ENCODE peak calls at places on chromosomes 16 and 17, in four cellular contexts. A is K562, F is GM12878, B is HepG2. X is an unnamed sample.

GRCh38 chr17:73609688-73610210 is 34.5 kb downstream of the SDK2 start:
- DNase-seq in A (no peak), F (no peak), B (no peak), X (no peak)

GRCh38 chr16:49277766-49278566 is 3.7 kb downstream of the CBLN1 start:
- DNase-seq in A (no peak), F (no peak), B (no peak), X (peak; percentile 56)

GRCh38 chr17:10200645-10201044 is 2.2 kb upstream of the GAS7 start:
- DNase-seq in A (no peak), F (no peak), B (no peak), X (no peak)

GRCh38 chr17:50117202-50118040 is 12.5 kb downstream of the SAMD14 start:
- DNase-seq in A (peak; percentile 78), F (no peak), B (peak; percentile 51), X (no peak)

GRCh38 chr16:67481561-67482259 is 753 bp upstream of the ATP6V0D1 start:
- DNase-seq in A (no peak), F (no peak), B (peak; percentile 65), X (no peak)

GRCh38 chr17:50423553-50424159 is 2.4 kb upstream of the ACSF2 start:
- DNase-seq in A (peak; percentile 68), F (no peak), B (peak; percentile 92), X (no peak)

GRCh38 chr16:48384982-48385271 is 286 bp downstream of the SIAH1 start:
- DNase-seq in A (no peak), F (no peak), B (no peak), X (no peak)

GRCh38 chr16:4936991-4937781 is at the start of gene PPL:
- DNase-seq in A (peak; percentile 88), F (no peak), B (peak; percentile 93), X (peak; percentile 98)

GRCh38 chr16:78303946-78304345 is 204.5 kb downstream of the WWOX start:
- DNase-seq in A (no peak), F (no peak), B (no peak), X (no peak)

GRCh38 chr16:3963203-3963602 is 82.7 kb upstream of the CREBBP start:
- DNase-seq in A (no peak), F (no peak), B (no peak), X (no peak)

GRCh38 chr17:44916781-44917241 is 1.5 kb upstream of the GFAP start:
- DNase-seq in A (no peak), F (no peak), B (no peak), X (no peak)

GRCh38 chr17:20735796-20736195 is 156.3 kb downstream of the CDRT15L2 start:
- DNase-seq in A (no peak), F (no peak), B (no peak), X (no peak)

GRCh38 chr17:17983376-17983775 is 10.7 kb downstream of the DRC3 start:
- DNase-seq in A (no peak), F (no peak), B (no peak), X (no peak)

GRCh38 chr16:1466968-1467521 is 7.8 kb downstream of the CLCN7 start:
- DNase-seq in A (no peak), F (no peak), B (no peak), X (peak; percentile 37)

GRCh38 chr17:37274432-37274831 is 101.4 kb upstream of the C17orf78 start:
- DNase-seq in A (no peak), F (no peak), B (no peak), X (no peak)

DNA sequence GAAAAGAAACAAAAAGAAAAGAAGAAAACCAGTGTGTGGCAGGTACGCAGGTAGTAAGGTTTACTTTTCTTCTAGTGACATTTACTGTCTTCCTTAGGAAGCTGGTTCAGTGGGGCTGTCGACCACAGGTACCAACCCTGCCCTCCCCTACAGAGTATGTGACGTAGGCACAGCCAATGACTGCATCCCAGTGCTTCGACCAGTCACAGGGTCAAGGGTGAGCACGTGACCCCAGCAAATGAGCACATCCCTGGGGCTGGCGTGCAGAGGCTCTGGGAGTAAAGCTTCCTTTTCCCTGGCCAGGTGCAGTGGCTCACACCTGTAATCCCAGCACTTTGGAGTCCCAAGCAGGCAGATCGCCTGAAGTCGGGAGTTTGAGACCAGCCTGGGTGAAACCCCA is 38.9 kb upstream of the PLCG2 start:
- DNase-seq in A (peak; percentile 48), F (peak; percentile 68), B (peak; percentile 31), X (no peak)
- TF ChIP-seq KDM1A in A (no peak), F (no peak), B (no peak), X (no peak)

DNA sequence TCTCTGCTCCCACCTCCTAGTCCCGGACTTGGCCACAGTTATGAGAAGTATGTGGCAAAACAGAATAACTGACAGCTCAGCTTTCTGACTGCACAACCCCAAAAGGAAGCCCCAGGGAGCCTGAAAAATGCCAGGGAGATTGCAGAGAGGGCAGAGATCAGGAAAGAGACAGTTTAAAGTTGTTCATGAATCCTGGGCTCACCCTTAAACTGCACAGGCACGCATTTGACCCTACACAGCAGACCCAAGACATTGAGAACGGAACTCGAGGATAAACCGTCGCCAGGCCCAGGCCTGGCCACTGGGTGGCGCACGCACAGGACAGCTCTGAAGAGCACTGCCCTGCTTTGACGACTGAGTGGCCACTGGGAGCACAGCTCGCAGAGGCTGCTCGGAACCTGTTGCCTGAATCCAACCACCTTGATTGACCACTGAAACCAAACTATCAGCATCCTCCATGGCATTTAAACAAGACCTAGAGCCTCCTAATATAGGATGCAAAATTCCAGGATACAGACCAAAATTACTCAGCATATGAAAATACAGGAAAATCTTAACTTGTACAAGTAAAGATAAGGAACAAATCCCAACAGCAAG is 114.0 kb downstream of the C16orf95 start:
- DNase-seq in A (peak; percentile 80), F (no peak), B (peak; percentile 69), X (peak; percentile 74)
- TF ChIP-seq SIN3A in A (no peak), F (no peak), B (no peak), X (no peak)

GRCh38 chr17:53912117-53912516 is 89.4 kb downstream of the KIF2B start:
- DNase-seq in A (no peak), F (no peak), B (peak; percentile 21), X (no peak)
- TF ChIP-seq GABPA in A (no peak), F (no peak), B (no peak), X (no peak)

GRCh38 chr16:29961127-29961478 is 776 bp upstream of the TMEM219 start:
- DNase-seq in A (no peak), F (no peak), B (no peak), X (no peak)

GRCh38 chr16:29963021-29963743 is 1.3 kb downstream of the TMEM219 start:
- DNase-seq in A (peak; percentile 2), F (no peak), B (no peak), X (no peak)

GRCh38 chr16:29961479-29962343 is at the start of gene TMEM219:
- DNase-seq in A (peak; percentile 98), F (peak; percentile 70), B (peak; percentile 81), X (peak; percentile 96)

GRCh38 chr16:29959293-29959692 is 2.6 kb upstream of the TMEM219 start:
- DNase-seq in A (no peak), F (no peak), B (no peak), X (no peak)

DNA sequence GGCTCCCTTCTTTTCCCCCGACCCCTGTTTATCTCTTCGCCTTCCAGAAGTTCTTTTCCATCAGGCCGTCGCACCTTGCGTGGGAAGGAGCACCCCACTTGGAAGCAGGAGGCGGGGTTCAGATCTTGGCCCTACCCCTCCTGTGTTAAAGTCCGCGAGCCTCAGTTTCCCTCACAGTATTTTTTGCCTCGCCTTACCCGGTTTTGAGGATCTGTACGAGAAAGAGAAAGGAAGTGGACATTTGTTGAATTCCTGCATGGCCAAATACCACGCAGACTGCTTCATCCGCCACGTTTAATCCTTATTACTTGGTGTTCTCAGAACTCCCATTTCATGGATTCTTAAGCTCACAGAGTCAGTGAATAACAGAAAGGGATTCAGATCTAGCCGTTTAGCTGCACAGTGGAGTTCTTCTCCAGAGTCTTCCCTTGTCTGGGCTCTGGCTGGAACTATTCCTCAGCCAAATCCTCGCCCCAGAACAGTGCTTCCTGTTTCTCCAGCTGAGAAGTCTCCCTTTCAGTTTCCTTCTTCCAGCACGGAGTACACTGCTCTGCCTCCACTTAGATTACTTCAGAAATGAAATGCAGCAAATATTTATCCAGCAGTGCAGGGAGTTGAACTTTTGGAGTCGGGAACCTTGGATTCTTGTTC is 590 bp downstream of the TMEM219 start:
- DNase-seq in A (peak; percentile 16), F (no peak), B (peak; percentile 33), X (no peak)
- TF ChIP-seq KDM1A in A (no peak), F (no peak), B (no peak), X (no peak)

GRCh38 chr16:56673916-56674315 is 4.3 kb downstream of the MT1H start:
- DNase-seq in A (no peak), F (no peak), B (peak; percentile 47), X (no peak)

GRCh38 chr16:56672761-56673536 is 3.3 kb downstream of the MT1H start:
- DNase-seq in A (no peak), F (no peak), B (no peak), X (no peak)

GRCh38 chr16:56669840-56670639 is 426 bp downstream of the MT1H start:
- DNase-seq in A (no peak), F (no peak), B (no peak), X (no peak)

GRCh38 chr16:56670640-56670934 is 973 bp downstream of the MT1H start:
- DNase-seq in A (no peak), F (no peak), B (no peak), X (no peak)

DNA sequence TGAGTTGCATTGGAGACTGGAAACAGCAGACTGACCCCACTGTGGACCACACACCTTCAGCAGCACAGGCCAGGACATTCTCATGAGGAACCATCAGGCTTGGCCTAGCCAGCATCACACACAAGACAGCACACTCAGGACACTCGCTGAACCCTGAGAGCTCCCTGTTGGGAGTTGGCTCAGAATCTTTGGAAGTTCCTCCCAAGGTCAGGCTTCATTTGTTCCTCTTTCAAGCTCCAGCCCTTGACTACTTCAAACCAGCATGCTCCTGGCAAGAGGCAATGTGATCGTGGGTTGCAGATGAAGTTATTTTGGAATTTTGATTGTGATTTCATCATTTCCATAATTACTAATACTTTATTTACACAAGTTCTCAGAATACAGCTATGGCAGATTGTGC is 2.1 kb downstream of the MT1H start:
- DNase-seq in A (no peak), F (no peak), B (no peak), X (no peak)
- TF ChIP-seq SIN3A in A (no peak), F (no peak), B (no peak), X (no peak)

GRCh38 chr16:2787406-2787805 is at the start of gene PRSS33:
- DNase-seq in A (no peak), F (no peak), B (no peak), X (no peak)

GRCh38 chr16:2792945-2793344 is 5.3 kb upstream of the PRSS41 start:
- DNase-seq in A (no peak), F (no peak), B (no peak), X (no peak)

GRCh38 chr16:2790631-2791030 is 3.3 kb upstream of the PRSS33 start:
- DNase-seq in A (no peak), F (no peak), B (no peak), X (no peak)

GRCh38 chr16:2787961-2788360 is 601 bp upstream of the PRSS33 start:
- DNase-seq in A (no peak), F (no peak), B (no peak), X (no peak)

DNA sequence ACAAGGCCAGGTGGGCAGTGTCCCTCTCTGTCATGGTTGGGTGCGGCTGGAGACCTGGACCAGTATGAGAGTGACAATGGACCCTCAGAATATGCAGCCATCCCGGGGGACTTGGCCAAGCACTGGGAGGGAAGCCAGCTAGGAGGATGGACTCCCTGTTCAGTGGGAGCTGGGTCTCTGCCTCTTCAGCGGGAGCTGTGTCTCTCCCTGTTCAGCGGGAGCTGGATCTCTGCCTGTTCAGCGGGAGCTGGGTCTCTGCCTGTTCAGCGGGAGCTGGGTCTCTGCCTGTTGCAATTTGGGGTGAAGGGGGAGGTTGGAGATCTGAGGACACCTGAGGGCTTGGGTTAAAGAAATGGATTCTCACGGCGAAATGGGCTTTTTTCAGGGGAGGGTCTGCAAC is 3.8 kb upstream of the PRSS33 start:
- DNase-seq in A (no peak), F (no peak), B (no peak), X (no peak)
- TF ChIP-seq GABPA in A (no peak), F (no peak), B (no peak), X (no peak)

X was measured in H1.